ENCODE peak calls at places on chromosomes 5 and 9, in five cellular contexts. K is mucosa of gallbladder; E is lower lobe of right lung; L is NCI-H187; P is activated CD8-positive, alpha-beta memory T cell treated with anti-CD3 and anti-CD28 coated beads for 24 hours. U is an unnamed sample.

GRCh38 chr5:122313001-122313402 is 965 bp downstream of the SNCAIP start:
- DNase-seq in K (no peak), E (no peak), P (no peak), L (no peak), U (no peak)

GRCh38 chr5:54909911-54910870 is 75.2 kb downstream of the ESM1 start:
- DNase-seq in P (no peak), K (no peak), E (no peak), L (no peak), U (no peak)

GRCh38 chr9:119609277-119609971 is 240.2 kb upstream of the BRINP1 start:
- DNase-seq in P (no peak), E (no peak), L (no peak), K (no peak), U (no peak)

GRCh38 chr5:178895615-178896571 is at the start of gene ZFP2:
- DNase-seq in L (no peak), E (peak), P (peak), K (peak), U (peak)

GRCh38 chr9:37035472-37036236 is 1.6 kb upstream of the PAX5 start:
- DNase-seq in K (no peak), P (no peak), E (no peak), L (no peak), U (no peak)

GRCh38 chr5:142246-142810 is 49.0 kb upstream of the LRRC14B start:
- DNase-seq in L (no peak), K (no peak), E (no peak), P (no peak), U (no peak)

GRCh38 chr5:135588299-135588698 is 9.5 kb upstream of the CXCL14 start:
- DNase-seq in L (no peak), P (no peak), K (no peak), E (no peak), U (no peak)

GRCh38 chr9:112341741-112342140 is 8.3 kb upstream of the PTBP3 start:
- DNase-seq in K (no peak), P (no peak), L (no peak), E (no peak), U (no peak)

GRCh38 chr5:6632324-6632930 is 417 bp downstream of the NSUN2 start:
- DNase-seq in P (no peak), L (no peak), E (no peak), K (peak), U (peak)

GRCh38 chr5:67021031-67021430 is 175.6 kb downstream of the CD180 start:
- DNase-seq in L (no peak), K (no peak), P (no peak), E (no peak), U (no peak)

GRCh38 chr5:15499528-15500325 is at the start of gene FBXL7:
- DNase-seq in K (peak), P (no peak), L (no peak), E (peak), U (no peak)

GRCh38 chr5:131064669-131065371 is 100.2 kb downstream of the HINT1 start:
- DNase-seq in E (no peak), K (no peak), L (peak), P (no peak), U (peak)

GRCh38 chr5:143920772-143921171 is 108.8 kb downstream of the HMHB1 start:
- DNase-seq in K (no peak), L (no peak), E (no peak), P (no peak), U (no peak)

GRCh38 chr5:93193756-93194155 is 387.3 kb downstream of the NR2F1-AS1 start:
- DNase-seq in L (no peak), E (no peak), P (no peak), K (no peak), U (no peak)

GRCh38 chr5:100890514-100891008 is 12.5 kb downstream of the ST8SIA4 start:
- DNase-seq in K (no peak), E (no peak), L (no peak), P (no peak), U (no peak)

GRCh38 chr9:124110307-124110915 is 98.8 kb downstream of the LHX2 start:
- DNase-seq in L (no peak), K (peak), E (no peak), P (peak), U (peak)

GRCh38 chr9:38130724-38131123 is 61.7 kb upstream of the SHB start:
- DNase-seq in E (no peak), L (no peak), P (no peak), K (no peak), U (no peak)

GRCh38 chr5:19314840-19315239 is 673.2 kb downstream of the CDH18 start:
- DNase-seq in K (peak), L (no peak), E (no peak), P (no peak), U (no peak)

GRCh38 chr5:94945656-94946055 is 327.2 kb downstream of the SLF1 start:
- DNase-seq in L (no peak), P (no peak), E (peak), K (no peak), U (no peak)

GRCh38 chr9:87883990-87884389 is 1.3 kb downstream of the SPATA31E1 start:
- DNase-seq in E (no peak), K (no peak), P (no peak), L (no peak), U (no peak)

GRCh38 chr9:124332321-124332720 is 74.6 kb downstream of the NEK6 start:
- DNase-seq in K (no peak), E (no peak), P (no peak), L (no peak), U (no peak)

GRCh38 chr5:135821802-135822201 is 12.7 kb upstream of the SLC25A48 start:
- DNase-seq in K (no peak), P (no peak), E (no peak), L (peak), U (no peak)

GRCh38 chr5:177538876-177539275 is 15.5 kb downstream of the FAM193B start:
- DNase-seq in K (no peak), L (no peak), P (no peak), E (no peak), U (no peak)

GRCh38 chr5:132182366-132183040 is 45.1 kb downstream of the P4HA2 start:
- DNase-seq in L (no peak), P (peak), K (no peak), E (no peak), U (no peak)